ENCODE peak calls at places on chromosome 18, in ten cellular contexts. G is activated CD4-positive, alpha-beta T cell treated with anti-CD3 and anti-CD28 coated beads, Interleukin-2, amount 50 U/mL, for 48 hours; L is right cardiac atrium; P is iris pigment epithelial cell; Y is renal cortical epithelial cell; B is germinal center; M is CD8-positive, alpha-beta T cell; D is A172; I is NCI-H2171 treated with DMSO at 0.1 percent for 48 hours; S is H7. K is an unnamed sample.

GRCh38 chr18:7565677-7566076 is 1.4 kb upstream of the PTPRM start:
- DNase-seq in G (no peak), L (no peak), P (no peak), Y (no peak), B (no peak), M (no peak), D (no peak), I (no peak), S (no peak), K (no peak)

GRCh38 chr18:58241877-58242276 is 197.9 kb downstream of the NEDD4L start:
- DNase-seq in G (no peak), L (no peak), P (peak), Y (peak), B (no peak), M (no peak), D (no peak), I (peak), S (no peak), K (no peak)

GRCh38 chr18:5984245-5984644 is 88.9 kb upstream of the TMEM200C start:
- DNase-seq in G (no peak), L (no peak), P (no peak), Y (no peak), B (no peak), M (no peak), D (no peak), I (no peak), S (no peak), K (no peak)

GRCh38 chr18:21177742-21178305 is 64.2 kb upstream of the GREB1L start:
- DNase-seq in G (no peak), L (no peak), P (peak), Y (no peak), B (no peak), M (no peak), D (no peak), I (no peak), S (no peak), K (no peak)

GRCh38 chr18:38956068-38956467 is 1390.5 kb upstream of the CELF4 start:
- DNase-seq in G (no peak), L (no peak), P (no peak), Y (no peak), B (no peak), M (no peak), D (no peak), I (no peak), S (no peak), K (no peak)

GRCh38 chr18:8667846-8668245 is 37.5 kb upstream of the MTCL1 start:
- DNase-seq in G (no peak), L (no peak), P (peak), Y (no peak), B (no peak), M (no peak), D (no peak), I (no peak), S (no peak), K (no peak)

GRCh38 chr18:78726326-78727056 is 253.1 kb upstream of the SALL3 start:
- DNase-seq in G (no peak), L (no peak), P (no peak), Y (no peak), B (no peak), M (no peak), D (no peak), I (no peak), S (no peak), K (peak)

GRCh38 chr18:22630980-22631379 is 213.3 kb upstream of the CTAGE1 start:
- DNase-seq in G (no peak), L (no peak), P (no peak), Y (no peak), B (no peak), M (no peak), D (no peak), I (no peak), S (no peak), K (no peak)

K was measured in posterior vena cava.